ENCODE peak calls at places on chromosomes 2 and 18, in five cellular contexts. Z, Y, V, N and U are unnamed samples.

GRCh38 chr2:109529532-109530449 is 84.0 kb downstream of the SEPTIN10 start:
- DNase-seq in Z (no peak), Y (peak; percentile 22), V (no peak), N (no peak), U (no peak)

GRCh38 chr2:196105956-196106355 is 37.3 kb upstream of the DNAH7 start:
- DNase-seq in N (no peak), V (no peak), Y (no peak), Z (no peak), U (no peak)

GRCh38 chr18:42582266-42582665 is 533.2 kb downstream of the RIT2 start:
- DNase-seq in V (no peak), N (no peak), Z (no peak), Y (no peak), U (no peak)

GRCh38 chr2:172288603-172289002 is 138.8 kb upstream of the ITGA6 start:
- DNase-seq in N (peak; percentile 33), Z (no peak), Y (no peak), V (no peak), U (no peak)

GRCh38 chr2:37625781-37626548 is 45.5 kb downstream of the CDC42EP3 start:
- DNase-seq in V (no peak), N (no peak), Y (no peak), Z (peak; percentile 90), U (peak; percentile 39)

GRCh38 chr2:168613510-168613909 is 157.4 kb downstream of the CERS6 start:
- DNase-seq in Z (no peak), V (no peak), N (no peak), Y (no peak), U (no peak)

GRCh38 chr18:48621815-48622555 is 83.2 kb downstream of the CTIF start:
- DNase-seq in V (no peak), N (no peak), Z (no peak), Y (peak; percentile 89), U (no peak)

GRCh38 chr2:174748948-174749347 is 15.3 kb downstream of the CHRNA1 start:
- DNase-seq in Y (peak; percentile 58), V (peak; percentile 80), N (peak; percentile 85), Z (peak; percentile 68), U (peak; percentile 38)

GRCh38 chr2:2075866-2076265 is 255.2 kb downstream of the MYT1L start:
- DNase-seq in N (no peak), V (no peak), Z (no peak), Y (no peak), U (no peak)

DNA sequence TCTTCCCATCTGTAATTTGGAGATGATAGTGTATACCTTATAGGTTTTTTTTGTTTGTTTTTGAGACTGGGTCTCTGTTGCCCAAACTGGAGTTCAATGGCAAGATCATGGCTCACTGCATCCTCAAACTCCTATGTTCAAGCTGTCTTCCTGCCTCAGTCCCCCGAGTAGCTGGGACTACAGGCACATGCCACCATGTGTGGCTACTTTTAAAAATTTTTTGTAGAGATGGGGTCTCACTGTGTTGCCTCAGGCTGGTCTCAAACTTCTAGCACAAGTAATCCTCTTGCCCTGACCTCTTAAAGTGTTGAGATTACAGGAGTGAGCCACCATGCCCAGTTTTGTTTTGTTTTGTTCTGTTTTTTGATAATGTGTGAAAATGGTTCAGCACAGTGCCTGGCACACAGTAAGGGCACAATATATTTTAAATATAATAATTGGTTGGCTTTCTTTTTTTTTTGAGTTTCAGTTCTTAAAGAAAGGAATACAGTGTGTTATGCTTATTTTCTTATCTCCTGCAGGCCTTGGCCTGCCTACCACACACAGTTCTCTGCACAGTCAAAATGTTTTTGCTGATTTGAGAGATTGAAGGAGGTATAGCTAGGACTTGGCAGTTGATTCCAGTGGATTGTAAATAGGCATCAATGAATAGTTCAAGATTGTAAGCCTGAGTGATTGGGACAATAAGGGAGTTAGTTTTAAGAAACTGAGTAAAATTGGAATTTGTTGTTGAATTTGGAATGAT is 6.1 kb downstream of the ACTR3 start:
- DNase-seq in N (no peak), Z (no peak), Y (no peak), V (no peak), U (no peak)
- H3K4me1 ChIP-seq in N (peaks cover 27% of the 10 kb centered on the region), Z (peaks cover 97% of the 10 kb centered on the region), Y (peaks cover 45% of the 10 kb centered on the region), V (peaks cover 11% of the 10 kb centered on the region), U (peaks cover 57% of the 10 kb centered on the region)

DNA sequence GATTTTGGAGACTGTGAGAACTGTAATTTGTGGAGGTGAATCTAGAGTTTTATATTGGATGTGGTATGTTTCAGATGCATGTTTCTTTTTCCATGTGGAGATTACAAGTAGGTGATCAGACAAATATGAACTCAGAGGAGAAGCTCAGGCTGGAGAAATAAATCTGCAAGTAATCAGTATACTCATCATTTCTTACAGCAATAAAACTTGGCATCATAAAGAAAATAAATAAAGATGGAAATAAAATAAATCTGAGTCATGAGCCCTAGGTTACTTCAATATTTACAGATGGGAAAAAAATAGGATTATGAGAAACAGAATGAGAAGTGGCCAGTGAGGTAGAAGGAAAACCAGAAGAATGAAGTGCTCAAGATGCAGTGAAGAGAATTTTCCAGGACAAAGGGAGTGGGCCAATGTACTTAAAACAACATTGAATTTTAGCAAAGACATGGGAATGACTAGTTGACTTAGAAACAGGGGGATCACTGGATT is 453.8 kb downstream of the DSC3 start:
- DNase-seq in V (no peak), N (no peak), Y (no peak), Z (no peak), U (no peak)
- H3K27ac ChIP-seq in V (no peak overlapping the region), N (no peak overlapping the region), Y (no peak overlapping the region), Z (no peak overlapping the region), U (no peak overlapping the region)

DNA sequence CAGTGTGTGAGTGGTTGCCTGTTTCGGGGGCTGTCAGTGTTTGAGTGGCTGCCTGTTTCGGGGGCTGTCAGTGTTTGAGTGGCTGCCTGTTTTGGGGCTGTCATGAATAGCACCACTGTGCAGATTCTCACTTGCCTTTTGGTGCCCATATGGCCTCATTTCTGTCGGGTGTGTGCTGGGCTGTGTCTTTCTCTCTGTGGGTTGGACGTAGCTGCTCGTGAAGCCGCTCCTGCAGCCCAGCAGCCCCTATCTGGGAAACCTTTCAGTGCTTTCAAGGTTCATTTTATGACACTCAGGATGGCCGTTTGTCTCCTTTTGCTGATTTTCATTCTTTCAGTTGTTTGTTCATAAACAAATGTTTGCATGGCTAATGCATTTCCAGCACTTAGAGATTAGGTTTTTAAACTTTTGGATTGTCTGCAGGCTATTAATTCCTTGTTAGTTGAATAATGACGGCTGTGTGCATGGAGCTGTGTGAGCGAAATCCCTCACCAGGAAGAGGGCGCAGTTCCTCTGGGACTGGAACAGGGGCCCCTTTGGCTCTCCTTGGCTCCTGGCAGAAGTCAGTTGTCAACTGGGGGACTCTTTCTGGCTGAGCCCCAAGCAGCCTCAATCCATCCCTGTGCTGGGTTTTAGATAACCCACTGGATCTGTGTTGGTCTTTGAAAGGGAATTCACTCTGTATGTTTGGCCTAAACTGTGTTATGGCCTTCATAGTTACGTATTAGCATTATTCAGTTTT is 10.8 kb downstream of the AGAP1 start:
- DNase-seq in V (peak; percentile 35), Y (no peak), Z (no peak), N (no peak), U (no peak)
- H3K4me3 ChIP-seq in V (no peak overlapping the region), Y (no peak overlapping the region), Z (no peak overlapping the region), N (no peak overlapping the region), U (no peak overlapping the region)

DNA sequence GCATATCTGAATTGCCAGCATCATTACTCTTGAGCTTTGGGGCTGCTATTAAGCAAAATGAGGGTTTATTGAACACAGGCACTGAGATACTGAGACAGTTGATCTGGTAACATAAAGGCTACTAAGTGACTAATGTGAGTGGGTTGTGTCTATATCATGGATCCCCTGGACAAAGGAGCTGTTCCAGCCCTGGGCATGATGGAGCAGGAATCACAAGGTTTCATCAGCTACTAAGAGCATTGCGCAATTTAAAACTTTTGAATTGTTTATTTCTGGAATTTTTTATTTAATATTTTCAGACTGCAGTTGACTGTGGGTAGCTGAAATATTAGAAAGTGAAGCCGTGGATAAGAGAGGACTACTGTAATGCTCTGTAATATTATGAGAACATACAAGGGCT is 73.5 kb downstream of the MGAT5 start:
- DNase-seq in N (no peak), V (no peak), Z (no peak), Y (no peak), U (no peak)
- H3K4me1 ChIP-seq in N (no peaks in the 10 kb centered on the region), V (no peaks in the 10 kb centered on the region), Z (peaks cover 12% of the 10 kb centered on the region), Y (no peaks in the 10 kb centered on the region), U (peaks cover 18% of the 10 kb centered on the region)

GRCh38 chr2:64204006-64204632 is 59.9 kb upstream of the PELI1 start:
- DNase-seq in V (no peak), Y (peak; percentile 68), N (peak; percentile 57), Z (peak; percentile 42), U (peak; percentile 59)
- H3K27ac ChIP-seq in V (no peak overlapping the region), Y (peak overlapping the region; percentile 89), N (peak overlapping the region; percentile 91), Z (peak overlapping the region; percentile 87), U (peak overlapping the region; percentile 83)

GRCh38 chr2:120134263-120134662 is 88.9 kb downstream of the TMEM185B start:
- DNase-seq in V (no peak), Z (no peak), N (no peak), Y (peak; percentile 92), U (no peak)

GRCh38 chr2:120132691-120133090 is 90.5 kb downstream of the TMEM185B start:
- DNase-seq in V (no peak), Y (no peak), Z (no peak), N (no peak), U (no peak)

GRCh38 chr2:120133572-120134244 is 89.5 kb downstream of the TMEM185B start:
- DNase-seq in Y (no peak), V (no peak), N (no peak), Z (no peak), U (no peak)

DNA sequence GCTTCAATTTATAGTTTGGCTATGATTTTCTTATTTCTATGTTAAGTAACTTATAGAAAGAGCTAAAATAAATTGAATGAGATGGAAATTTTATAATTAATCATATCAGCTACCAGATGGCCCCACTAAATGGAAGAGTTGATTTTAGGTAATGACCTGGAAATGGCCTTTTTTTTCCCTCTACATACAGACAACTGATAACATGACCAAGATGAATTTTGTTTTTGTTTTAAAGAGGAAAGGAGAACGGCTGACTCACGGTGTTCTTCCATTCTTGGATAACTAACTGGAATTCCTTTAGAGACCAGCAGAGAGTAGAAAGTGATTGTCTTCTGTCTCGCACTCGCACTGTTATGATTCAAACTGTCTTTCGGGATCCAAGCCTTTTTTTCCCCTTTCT is 91.0 kb downstream of the TMEM185B start:
- DNase-seq in N (no peak), Z (no peak), Y (no peak), V (no peak), U (no peak)
- H3K4me3 ChIP-seq in N (no peak overlapping the region), Z (no peak overlapping the region), Y (no peak overlapping the region), V (no peak overlapping the region), U (no peak overlapping the region)

DNA sequence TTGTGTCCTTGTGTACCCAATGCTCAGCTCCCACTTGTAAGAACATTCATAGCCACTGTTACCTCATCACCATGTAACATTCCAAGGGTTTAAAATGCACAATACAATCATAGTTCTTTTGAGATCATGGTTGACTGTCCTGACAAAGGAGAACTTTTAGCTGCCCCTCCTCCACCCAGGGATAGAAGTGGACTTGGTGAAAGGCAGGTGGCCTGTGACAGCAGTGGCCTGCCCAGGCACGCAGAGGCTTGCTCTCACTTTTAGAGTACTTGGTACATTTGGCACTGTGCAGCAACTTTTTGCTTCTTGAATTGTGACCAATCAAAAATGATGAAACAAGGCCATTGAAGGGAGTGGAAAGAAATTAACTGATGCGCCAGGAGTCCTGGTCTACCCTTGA is 108.7 kb downstream of the ANKRD44 start:
- DNase-seq in Z (no peak), V (no peak), Y (no peak), N (no peak), U (no peak)
- H3K4me1 ChIP-seq in Z (peaks cover 90% of the 10 kb centered on the region), V (no peaks in the 10 kb centered on the region), Y (peaks cover 11% of the 10 kb centered on the region), N (no peaks in the 10 kb centered on the region), U (peaks cover 74% of the 10 kb centered on the region)

DNA sequence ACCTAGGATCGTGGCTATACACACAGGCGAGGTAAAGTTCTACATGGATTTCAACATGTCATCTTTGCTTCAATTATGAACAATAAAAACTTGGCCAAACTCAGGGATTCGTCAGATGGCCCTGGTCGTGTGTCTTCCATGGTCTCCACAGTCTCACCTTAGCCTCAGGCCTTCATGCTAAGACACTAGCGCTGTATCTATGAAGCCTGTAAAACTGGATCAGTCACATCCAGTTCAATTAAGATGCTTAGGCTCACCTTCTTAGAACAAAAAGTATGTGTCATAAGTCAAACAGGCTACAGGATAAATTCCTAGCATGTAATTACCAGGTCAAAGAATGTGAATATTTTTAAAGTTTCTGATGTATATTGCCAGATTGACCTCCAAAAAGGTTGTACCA is 113.7 kb upstream of the NRP2 start:
- DNase-seq in N (no peak), Y (no peak), V (no peak), Z (no peak), U (no peak)
- H3K27ac ChIP-seq in N (no peak overlapping the region), Y (no peak overlapping the region), V (no peak overlapping the region), Z (no peak overlapping the region), U (no peak overlapping the region)